ENCODE peak calls at places on chromosome X, in eight cellular contexts. C is upper lobe of right lung, B is hepatocyte, P is suprapubic skin, R is heart right ventricle, D is endodermal cell, E is epithelial cell of prostate, F is RWPE1. A is an unnamed sample.

GRCh38 chrX:138877746-138878145 is 166.2 kb upstream of the FGF13 start:
- DNase-seq in C (no peak), B (no peak), P (no peak), R (no peak), D (no peak), E (peak), F (no peak), A (no peak)

GRCh38 chrX:109578916-109579315 is 42.3 kb downstream of the NXT2 start:
- DNase-seq in C (no peak), B (no peak), P (no peak), R (no peak), D (no peak), E (no peak), F (no peak), A (no peak)

GRCh38 chrX:102154900-102155805 is 624 bp downstream of the BEX5 start:
- DNase-seq in C (no peak), B (no peak), P (no peak), R (no peak), D (no peak), E (no peak), F (no peak), A (no peak)

GRCh38 chrX:1591863-1592127 is 391 bp downstream of the AKAP17A start:
- DNase-seq in C (no peak), B (no peak), P (no peak), R (no peak), D (no peak), E (no peak), F (peak), A (no peak)

GRCh38 chrX:136810493-136810892 is 29.8 kb upstream of the ARHGEF6 start:
- DNase-seq in C (no peak), B (no peak), P (no peak), R (no peak), D (no peak), E (no peak), F (no peak), A (no peak)

GRCh38 chrX:17038681-17039161 is 92.3 kb downstream of the REPS2 start:
- DNase-seq in C (no peak), B (no peak), P (no peak), R (no peak), D (no peak), E (no peak), F (no peak), A (no peak)

GRCh38 chrX:55161581-55161980 is 58.6 kb upstream of the PAGE5 start:
- DNase-seq in C (no peak), B (no peak), P (no peak), R (no peak), D (peak), E (no peak), F (no peak), A (no peak)

GRCh38 chrX:54808109-54808604 is 612 bp downstream of the MAGED2 start:
- DNase-seq in C (peak), B (peak), P (peak), R (peak), D (peak), E (no peak), F (no peak), A (peak)

GRCh38 chrX:9566150-9566621 is 101.3 kb downstream of the TBL1X start:
- DNase-seq in C (no peak), B (peak), P (no peak), R (peak), D (no peak), E (peak), F (peak), A (peak)

GRCh38 chrX:2703991-2704369 is 12.9 kb downstream of the CD99 start:
- DNase-seq in C (no peak), B (no peak), P (no peak), R (peak), D (peak), E (no peak), F (no peak), A (no peak)
- H3K27ac ChIP-seq in C (peak), B (peak), P (peak), R (peak), D (peak), E (peak), F (peak), A (no peak)

GRCh38 chrX:119735467-119735866 is 22.9 kb upstream of the SOWAHD start:
- DNase-seq in C (no peak), B (no peak), P (no peak), R (no peak), D (no peak), E (no peak), F (no peak), A (no peak)
- H3K27ac ChIP-seq in C (no peak), B (no peak), P (no peak), R (no peak), D (no peak), E (no peak), F (no peak), A (no peak)

GRCh38 chrX:5780821-5781220 is 447.8 kb downstream of the NLGN4X start:
- DNase-seq in C (no peak), B (no peak), P (no peak), R (no peak), D (no peak), E (no peak), F (no peak), A (no peak)

GRCh38 chrX:5775985-5776384 is 452.7 kb downstream of the NLGN4X start:
- DNase-seq in C (no peak), B (no peak), P (no peak), R (no peak), D (no peak), E (no peak), F (no peak), A (no peak)
- H3K27ac ChIP-seq in C (no peak), B (no peak), P (no peak), R (no peak), D (no peak), E (no peak), F (no peak), A (no peak)

GRCh38 chrX:151987108-151987507 is 12.6 kb upstream of the GABRE start:
- DNase-seq in C (no peak), B (no peak), P (no peak), R (no peak), D (no peak), E (no peak), F (no peak), A (no peak)

GRCh38 chrX:151984328-151984727 is 9.9 kb upstream of the GABRE start:
- DNase-seq in C (no peak), B (no peak), P (no peak), R (no peak), D (no peak), E (peak), F (peak), A (no peak)

GRCh38 chrX:151985531-151985930 is 11.1 kb upstream of the GABRE start:
- DNase-seq in C (no peak), B (no peak), P (no peak), R (no peak), D (no peak), E (no peak), F (no peak), A (no peak)

GRCh38 chrX:151984891-151985290 is 10.4 kb upstream of the GABRE start:
- DNase-seq in C (no peak), B (no peak), P (no peak), R (no peak), D (no peak), E (no peak), F (no peak), A (no peak)

DNA sequence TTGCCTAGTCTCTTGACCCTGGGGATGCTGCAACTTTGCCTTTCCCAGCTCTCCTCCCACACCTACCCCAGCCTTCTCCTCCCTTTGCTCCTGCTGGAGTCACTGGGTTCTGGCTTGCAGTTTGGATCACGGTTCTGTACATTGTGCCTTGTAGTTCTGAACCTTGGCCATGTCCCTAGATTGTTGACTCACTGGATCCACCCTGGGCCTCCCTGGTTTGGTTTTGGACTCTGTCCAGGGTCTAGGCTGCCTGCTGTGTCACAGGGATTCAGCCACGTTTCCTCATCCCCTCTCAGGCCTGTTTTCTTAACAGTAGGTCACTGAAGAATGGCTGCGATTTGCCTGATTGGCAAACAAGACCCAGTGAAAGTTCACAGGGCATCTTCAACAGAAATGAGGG is 11.5 kb upstream of the GABRE start:
- DNase-seq in C (no peak), B (peak), P (no peak), R (no peak), D (no peak), E (no peak), F (no peak), A (no peak)
- H3K27ac ChIP-seq in C (no peak), B (peak), P (no peak), R (no peak), D (no peak), E (peak), F (peak), A (no peak)

DNA sequence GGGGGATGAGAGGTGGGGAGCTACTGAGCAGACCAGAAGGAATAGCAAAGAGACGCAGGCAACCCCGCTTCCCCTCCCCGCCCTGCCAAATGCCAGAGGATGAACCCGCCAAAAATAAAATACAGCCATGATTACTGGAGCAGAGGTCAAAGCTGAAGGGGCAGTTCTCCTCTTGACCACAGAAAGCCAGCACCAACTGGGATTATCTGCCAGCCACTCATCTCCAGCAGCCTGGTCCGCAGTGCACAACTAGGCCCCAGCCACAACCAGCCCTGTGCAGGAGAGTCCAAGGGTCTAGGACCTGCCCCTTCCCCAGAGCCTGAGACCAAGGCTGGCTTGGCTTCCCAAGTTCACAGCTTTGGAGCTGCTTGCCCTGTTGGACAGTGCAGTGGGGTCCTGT is 67.4 kb upstream of the BCOR start:
- DNase-seq in C (no peak), B (no peak), P (no peak), R (no peak), D (no peak), E (no peak), F (no peak), A (no peak)
- H3K27ac ChIP-seq in C (no peak), B (no peak), P (no peak), R (no peak), D (no peak), E (no peak), F (no peak), A (no peak)

GRCh38 chrX:132877954-132878536 is 80.4 kb downstream of the HS6ST2 start:
- DNase-seq in C (no peak), B (no peak), P (no peak), R (no peak), D (peak), E (no peak), F (no peak), A (no peak)

GRCh38 chrX:132876509-132876837 is 82.0 kb downstream of the HS6ST2 start:
- DNase-seq in C (no peak), B (peak), P (no peak), R (no peak), D (peak), E (no peak), F (no peak), A (no peak)

GRCh38 chrX:132876933-132877332 is 81.5 kb downstream of the HS6ST2 start:
- DNase-seq in C (no peak), B (no peak), P (no peak), R (no peak), D (no peak), E (no peak), F (no peak), A (no peak)

DNA sequence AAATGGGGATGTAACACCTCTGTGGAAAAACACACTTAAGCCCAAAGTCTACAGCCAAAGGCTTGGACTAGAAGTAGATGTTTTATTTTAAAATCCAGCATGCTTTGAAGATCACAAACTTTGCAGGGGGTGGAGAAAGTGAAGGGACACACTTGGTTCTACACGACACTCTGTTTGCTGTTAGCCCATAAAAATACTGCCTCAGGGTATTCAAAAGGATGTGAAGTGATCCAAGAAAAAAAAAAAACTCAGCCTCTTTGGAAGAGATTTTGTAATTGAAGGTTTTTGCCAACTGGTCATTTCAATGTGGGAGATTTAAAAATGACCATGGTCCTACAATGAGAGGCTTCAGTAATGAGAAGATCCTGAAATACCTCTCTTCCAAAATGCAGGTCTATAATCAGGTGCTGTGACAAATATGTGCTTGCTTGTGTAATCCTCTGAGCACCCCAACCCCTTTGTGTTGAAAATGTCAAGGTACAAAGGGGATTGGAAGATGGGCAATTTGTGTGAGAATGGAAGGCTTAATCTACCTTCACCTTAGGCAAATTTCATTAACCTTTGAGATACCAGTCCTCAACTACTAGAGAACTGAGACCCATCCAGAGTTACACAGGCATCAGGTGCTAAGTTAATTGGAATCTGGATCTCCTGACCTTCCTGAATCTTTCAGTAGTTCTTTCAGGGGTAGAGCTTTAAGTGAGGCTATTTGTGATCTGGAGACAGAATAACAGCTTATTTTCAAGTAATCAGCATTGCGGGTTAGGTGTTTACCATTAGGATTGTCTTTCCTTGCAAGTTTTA is 82.5 kb downstream of the HS6ST2 start:
- DNase-seq in C (no peak), B (no peak), P (no peak), R (no peak), D (peak), E (no peak), F (no peak), A (no peak)
- H3K27ac ChIP-seq in C (no peak), B (no peak), P (no peak), R (no peak), D (no peak), E (no peak), F (no peak), A (no peak)

GRCh38 chrX:22406332-22406731 is 133.6 kb downstream of the CBLL2 start:
- DNase-seq in C (no peak), B (no peak), P (no peak), R (no peak), D (no peak), E (no peak), F (no peak), A (no peak)
- H3K27ac ChIP-seq in C (no peak), B (no peak), P (no peak), R (no peak), D (no peak), E (no peak), F (no peak), A (no peak)

DNA sequence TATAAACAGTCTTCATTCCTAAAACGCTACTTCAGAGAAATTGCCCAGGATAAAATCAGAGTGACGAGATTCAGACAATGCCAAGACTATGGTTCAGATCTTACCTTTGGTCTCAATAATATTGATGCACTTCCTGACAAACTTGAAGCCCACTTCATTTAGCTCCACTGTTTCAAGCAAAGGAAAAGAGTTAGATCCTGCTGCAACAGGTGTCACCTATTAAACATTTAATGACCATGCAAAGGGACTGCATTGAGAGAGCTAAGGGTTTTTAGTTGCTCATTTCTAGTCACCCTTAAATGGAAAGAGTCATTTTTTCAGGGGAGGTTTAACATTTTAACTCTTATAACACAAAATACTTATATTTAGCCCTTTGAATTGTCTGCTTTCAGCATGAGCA is 239.5 kb downstream of the OPHN1 start:
- DNase-seq in C (no peak), B (no peak), P (no peak), R (no peak), D (no peak), E (no peak), F (no peak), A (no peak)
- H3K27ac ChIP-seq in C (no peak), B (no peak), P (no peak), R (no peak), D (no peak), E (no peak), F (no peak), A (no peak)

GRCh38 chrX:71367396-71367795 is 1.2 kb downstream of the TAF1 start:
- DNase-seq in C (no peak), B (no peak), P (no peak), R (no peak), D (no peak), E (no peak), F (no peak), A (no peak)

GRCh38 chrX:71366674-71367256 is 608 bp downstream of the TAF1 start:
- DNase-seq in C (peak), B (peak), P (no peak), R (peak), D (no peak), E (no peak), F (no peak), A (peak)

GRCh38 chrX:71372388-71372787 is 6.2 kb downstream of the TAF1 start:
- DNase-seq in C (no peak), B (no peak), P (no peak), R (no peak), D (no peak), E (no peak), F (no peak), A (no peak)
- H3K27ac ChIP-seq in C (no peak), B (no peak), P (no peak), R (no peak), D (no peak), E (no peak), F (no peak), A (no peak)

DNA sequence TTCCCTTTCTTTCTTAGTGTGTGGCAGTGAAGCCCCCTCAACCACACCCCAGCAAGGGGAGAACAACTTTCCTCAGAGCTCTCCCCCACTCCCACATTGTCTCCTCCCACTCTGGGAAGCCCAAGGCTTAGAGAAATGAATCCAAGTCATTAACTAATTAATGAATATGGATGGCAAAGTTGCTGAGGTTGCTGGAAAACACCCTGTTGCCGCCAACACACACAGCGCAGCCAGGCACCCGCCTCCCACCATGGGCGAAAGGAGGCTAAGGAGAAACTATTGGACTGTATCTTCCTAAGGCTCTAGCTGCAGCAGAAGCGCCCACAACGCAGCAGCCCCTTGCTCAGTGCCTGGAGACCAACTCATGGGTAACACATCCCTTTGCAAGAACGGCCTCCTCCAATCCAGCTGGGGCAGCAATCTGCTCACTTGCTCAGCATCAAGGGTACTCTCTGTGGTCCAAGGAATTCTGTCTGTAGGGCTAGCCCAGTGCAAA is 34.2 kb downstream of the TSC22D3 start:
- DNase-seq in C (no peak), B (no peak), P (peak), R (no peak), D (no peak), E (no peak), F (no peak), A (no peak)
- H3K27ac ChIP-seq in C (peak), B (peak), P (peak), R (peak), D (no peak), E (peak), F (peak), A (no peak)